ENCODE peak calls at places on chromosomes 5 and 9, in four cellular contexts. K is T-helper 1 cell, V is anterior cingulate cortex, G is NCI-H2081. T is an unnamed sample.

GRCh38 chr9:98083059-98083458 is 26.5 kb downstream of the NANS start:
- DNase-seq in K (no peak), V (no peak), G (no peak), T (no peak)

GRCh38 chr9:21295992-21296391 is 9.1 kb downstream of the IFNA5 start:
- DNase-seq in K (no peak), V (no peak), G (no peak), T (no peak)

GRCh38 chr5:127924606-127925005 is 159.0 kb upstream of the SLC12A2 start:
- DNase-seq in K (no peak), V (no peak), G (peak; percentile 22), T (no peak)

GRCh38 chr5:139178948-139179347 is 19.2 kb downstream of the SIL1 start:
- DNase-seq in K (no peak), V (no peak), G (no peak), T (no peak)

GRCh38 chr5:1288439-1289335 is 6.2 kb downstream of the TERT start:
- DNase-seq in K (no peak), V (no peak), G (no peak), T (no peak)

GRCh38 chr5:16712178-16712577 is 95.4 kb upstream of the RETREG1 start:
- DNase-seq in K (no peak), V (no peak), G (peak; percentile 96), T (no peak)

GRCh38 chr5:158023266-158023665 is 164.3 kb upstream of the CLINT1 start:
- DNase-seq in K (no peak), V (no peak), G (no peak), T (no peak)

GRCh38 chr9:70134360-70134759 is 90.7 kb downstream of the MAMDC2 start:
- DNase-seq in K (no peak), V (no peak), G (no peak), T (no peak)

GRCh38 chr5:129099184-129099570 is 4.6 kb downstream of the ISOC1 start:
- DNase-seq in K (no peak), V (no peak), G (no peak), T (no peak)

GRCh38 chr9:130866474-130866965 is 30.1 kb downstream of the QRFP start:
- DNase-seq in K (peak; percentile 41), V (no peak), G (peak; percentile 79), T (peak; percentile 42)

GRCh38 chr9:123611228-123611627 is 255.2 kb downstream of the CRB2 start:
- DNase-seq in K (no peak), V (no peak), G (no peak), T (no peak)

GRCh38 chr5:69250593-69250992 is 15.9 kb downstream of the CDK7 start:
- DNase-seq in K (no peak), V (no peak), G (no peak), T (no peak)

GRCh38 chr9:135216666-135217431 is 129.4 kb downstream of the OLFM1 start:
- DNase-seq in K (no peak), V (no peak), G (no peak), T (no peak)

GRCh38 chr9:81521892-81522291 is 167.5 kb downstream of the TLE1 start:
- DNase-seq in K (no peak), V (no peak), G (no peak), T (no peak)

GRCh38 chr9:92293452-92294296 is at the start of gene IARS1:
- DNase-seq in K (peak; percentile 99), V (peak; percentile 96), G (peak; percentile 98), T (peak; percentile 99)

GRCh38 chr9:122239722-122240121 is 11.0 kb upstream of the LHX6 start:
- DNase-seq in K (no peak), V (no peak), G (no peak), T (no peak)

GRCh38 chr5:144205141-144205551 is 34.5 kb downstream of the KCTD16 start:
- DNase-seq in K (no peak), V (peak; percentile 5), G (peak; percentile 71), T (no peak)

GRCh38 chr9:34010979-34011378 is 37.7 kb downstream of the UBAP2 start:
- DNase-seq in K (no peak), V (no peak), G (no peak), T (peak; percentile 41)

GRCh38 chr5:10319202-10319851 is 11.6 kb upstream of the CMBL start:
- DNase-seq in K (no peak), V (no peak), G (no peak), T (no peak)

GRCh38 chr9:36485647-36486453 is 85.8 kb upstream of the RNF38 start:
- DNase-seq in K (no peak), V (no peak), G (no peak), T (no peak)

GRCh38 chr9:98078895-98079294 is 22.4 kb downstream of the NANS start:
- DNase-seq in K (no peak), V (no peak), G (no peak), T (no peak)

GRCh38 chr5:160926428-160926827 is 74.4 kb upstream of the ATP10B start:
- DNase-seq in K (no peak), V (no peak), G (peak; percentile 95), T (no peak)

GRCh38 chr9:98034593-98035546 is 21.7 kb upstream of the NANS start:
- DNase-seq in K (peak; percentile 93), V (peak; percentile 43), G (peak; percentile 67), T (peak; percentile 88)

GRCh38 chr9:121844090-121844489 is 192.7 kb downstream of the DAB2IP start:
- DNase-seq in K (no peak), V (no peak), G (peak; percentile 47), T (no peak)

GRCh38 chr9:111662851-111663823 is 1.7 kb downstream of the GNG10 start:
- DNase-seq in K (no peak), V (no peak), G (no peak), T (no peak)

GRCh38 chr5:532521-533242 is 8.4 kb upstream of the SLC9A3 start:
- DNase-seq in K (no peak), V (no peak), G (no peak), T (peak; percentile 1)

T was measured in MM.1S.